ENCODE peak calls at places on chromosome 22, in five cellular contexts. A is K562, D is H1, Q is GM12878, K is SK-N-SH. J is an unnamed sample. For H3K9me3, the result is how much of the 10 kb centered on the place peaks cover.

GRCh38 chr22:23696326-23696851 is 5.6 kb downstream of the RGL4 start:
- DNase-seq in A (no peak), D (no peak), Q (peak), K (no peak), J (no peak)

GRCh38 chr22:43996170-43996980 is 27.7 kb upstream of the PARVB start:
- DNase-seq in A (no peak), D (no peak), Q (peak), K (no peak), J (no peak)

GRCh38 chr22:41762980-41763779 is 37.3 kb upstream of the CCDC134 start:
- DNase-seq in A (peak), D (peak), Q (no peak), K (no peak), J (peak)

GRCh38 chr22:50672041-50672440 is 582 bp upstream of the SHANK3 start:
- DNase-seq in A (peak), D (no peak), Q (no peak), K (no peak), J (no peak)

GRCh38 chr22:32723632-32724031 is 77.9 kb upstream of the TIMP3 start:
- DNase-seq in A (no peak), D (no peak), Q (peak), K (no peak), J (no peak)

GRCh38 chr22:17430298-17430900 is 61.1 kb downstream of the CECR2 start:
- DNase-seq in A (no peak), D (no peak), Q (no peak), K (no peak), J (no peak)

GRCh38 chr22:28017859-28018258 is 98.8 kb upstream of the PITPNB start:
- DNase-seq in A (no peak), D (no peak), Q (no peak), K (no peak), J (no peak)

GRCh38 chr22:37854946-37855345 is 5.7 kb downstream of the EIF3L start:
- DNase-seq in A (no peak), D (no peak), Q (no peak), K (no peak), J (no peak)

GRCh38 chr22:29359469-29359868 is 28.9 kb downstream of the AP1B1 start:
- DNase-seq in A (peak), D (no peak), Q (no peak), K (peak), J (peak)

GRCh38 chr22:36425977-36426523 is 38.3 kb upstream of the MYH9 start:
- DNase-seq in A (peak), D (no peak), Q (no peak), K (peak), J (peak)

GRCh38 chr22:26642465-26643367 is 14.7 kb upstream of the MIAT start:
- DNase-seq in A (peak), D (no peak), Q (no peak), K (no peak), J (no peak)

GRCh38 chr22:36641902-36642640 is 61.5 kb downstream of the CACNG2 start:
- DNase-seq in A (no peak), D (no peak), Q (no peak), K (no peak), J (no peak)

GRCh38 chr22:26534166-26534855 is 22.0 kb upstream of the TFIP11 start:
- DNase-seq in A (no peak), D (no peak), Q (no peak), K (no peak), J (no peak)

GRCh38 chr22:50544078-50544745 is 1.5 kb upstream of the KLHDC7B start:
- DNase-seq in A (no peak), D (no peak), Q (no peak), K (peak), J (no peak)

GRCh38 chr22:20867179-20868099 is 8.6 kb downstream of the SNAP29 start:
- DNase-seq in A (peak), D (no peak), Q (no peak), K (peak), J (peak)

GRCh38 chr22:49768961-49769690 is 58.5 kb downstream of the BRD1 start:
- DNase-seq in A (no peak), D (no peak), Q (no peak), K (peak), J (no peak)

GRCh38 chr22:28017558-28017820 is 98.4 kb upstream of the PITPNB start:
- DNase-seq in A (no peak), D (no peak), Q (no peak), K (no peak), J (no peak)

GRCh38 chr22:37211075-37211852 is 1.0 kb downstream of the SSTR3 start:
- DNase-seq in A (no peak), D (no peak), Q (no peak), K (no peak), J (no peak)

GRCh38 chr22:24516301-24516737 is 21.2 kb downstream of the UPB1 start:
- DNase-seq in A (no peak), D (no peak), Q (no peak), K (no peak), J (peak)

GRCh38 chr22:25165785-25166184 is 33.9 kb upstream of the CRYBB3 start:
- DNase-seq in A (no peak), D (no peak), Q (no peak), K (no peak), J (no peak)

GRCh38 chr22:37218771-37219411 is 6.6 kb upstream of the SSTR3 start:
- DNase-seq in A (no peak), D (no peak), Q (peak), K (no peak), J (no peak)

GRCh38 chr22:43090130-43090789 is 1.1 kb upstream of the TTLL1 start:
- DNase-seq in A (peak), D (no peak), Q (peak), K (peak), J (peak)

GRCh38 chr22:16608931-16609330 is 16.3 kb upstream of the CCT8L2 start:
- DNase-seq in A (peak), D (no peak), Q (no peak), K (no peak), J (no peak)

GRCh38 chr22:49090061-49090852 is 737.4 kb downstream of the BRD1 start:
- DNase-seq in A (no peak), D (no peak), Q (no peak), K (no peak), J (no peak)

GRCh38 chr22:27676545-27677188 is 124.9 kb downstream of the MN1 start:
- DNase-seq in A (no peak), D (no peak), Q (no peak), K (no peak), J (no peak)

GRCh38 chr22:35334010-35334409 is 34.3 kb downstream of the TOM1 start:
- DNase-seq in A (no peak), D (no peak), Q (no peak), K (no peak), J (no peak)

GRCh38 chr22:50114221-50114981 is 24.6 kb downstream of the MOV10L1 start:
- DNase-seq in A (no peak), D (no peak), Q (no peak), K (peak), J (no peak)

GRCh38 chr22:44357962-44358553 is 45.3 kb upstream of the SHISAL1 start:
- DNase-seq in A (no peak), D (no peak), Q (no peak), K (no peak), J (no peak)

GRCh38 chr22:48954781-48955311 is 872.8 kb downstream of the BRD1 start:
- DNase-seq in A (peak), D (no peak), Q (no peak), K (no peak), J (no peak)

GRCh38 chr22:20406686-20407408 is 12.9 kb downstream of the ZNF74 start:
- DNase-seq in A (peak), D (no peak), Q (no peak), K (no peak), J (no peak)

GRCh38 chr22:50262973-50263617 is 1.6 kb upstream of the MAPK12 start:
- DNase-seq in A (no peak), D (no peak), Q (no peak), K (peak), J (no peak)

GRCh38 chr22:43643362-43643761 is 168.7 kb downstream of the EFCAB6 start:
- DNase-seq in A (no peak), D (no peak), Q (no peak), K (no peak), J (no peak)

GRCh38 chr22:50698546-50698945 is 25.9 kb downstream of the SHANK3 start:
- DNase-seq in A (no peak), D (no peak), Q (no peak), K (no peak), J (no peak)

GRCh38 chr22:35893698-35894097 is 134.9 kb downstream of the RBFOX2 start:
- DNase-seq in A (no peak), D (no peak), Q (no peak), K (no peak), J (no peak)

GRCh38 chr22:28822930-28823481 is 22.6 kb upstream of the XBP1 start:
- DNase-seq in A (no peak), D (no peak), Q (no peak), K (no peak), J (peak)

GRCh38 chr22:49930128-49930527 is 11.7 kb downstream of the CRELD2 start:
- DNase-seq in A (no peak), D (no peak), Q (no peak), K (no peak), J (no peak)

GRCh38 chr22:22927196-22927887 is 39.7 kb downstream of the IGLL5 start:
- DNase-seq in A (peak), D (no peak), Q (no peak), K (no peak), J (no peak)

DNA sequence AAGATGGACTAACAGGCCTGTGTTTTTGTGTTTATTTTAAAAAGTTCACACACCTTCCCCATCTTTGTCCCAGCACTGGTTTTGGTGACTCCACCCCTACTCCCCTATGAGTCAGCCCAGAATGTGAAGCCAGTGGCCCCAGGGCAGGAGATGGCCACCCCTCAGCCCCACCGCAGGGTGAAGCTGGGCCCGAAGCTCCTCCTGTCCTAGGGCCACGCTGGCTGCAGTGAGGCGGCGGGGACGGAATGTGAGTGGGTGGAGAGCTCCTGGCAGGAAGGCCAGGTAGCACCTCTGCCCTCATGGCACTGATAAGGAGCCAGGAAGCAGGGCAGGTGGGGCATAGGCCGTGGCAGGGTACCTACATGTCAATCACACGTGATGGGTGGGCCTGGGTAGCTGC is 39.9 kb downstream of the SGSM3 start:
- DNase-seq in A (no peak), D (no peak), Q (no peak), K (no peak), J (no peak)
- TF ChIP-seq POLR2AphosphoS5 in A (no peak), D (peak), Q (peak), K (no peak), J (no peak)

GRCh38 chr22:19330865-19331418 is 39.4 kb upstream of the CLTCL1 start:
- DNase-seq in A (peak), D (no peak), Q (no peak), K (no peak), J (no peak)

GRCh38 chr22:19331474-19331873 is 40.0 kb upstream of the CLTCL1 start:
- DNase-seq in A (no peak), D (no peak), Q (no peak), K (no peak), J (no peak)

GRCh38 chr22:19329454-19329853 is 37.9 kb upstream of the CLTCL1 start:
- DNase-seq in A (peak), D (no peak), Q (no peak), K (no peak), J (no peak)

GRCh38 chr22:19336133-19337075 is 44.9 kb upstream of the CLTCL1 start:
- DNase-seq in A (peak), D (no peak), Q (no peak), K (no peak), J (peak)

GRCh38 chr22:19331975-19332374 is 40.5 kb upstream of the CLTCL1 start:
- DNase-seq in A (peak), D (no peak), Q (no peak), K (no peak), J (no peak)
- H3K9me3 ChIP-seq in A (under half), D (under half), Q (under half), K (under half), J (under half)

DNA sequence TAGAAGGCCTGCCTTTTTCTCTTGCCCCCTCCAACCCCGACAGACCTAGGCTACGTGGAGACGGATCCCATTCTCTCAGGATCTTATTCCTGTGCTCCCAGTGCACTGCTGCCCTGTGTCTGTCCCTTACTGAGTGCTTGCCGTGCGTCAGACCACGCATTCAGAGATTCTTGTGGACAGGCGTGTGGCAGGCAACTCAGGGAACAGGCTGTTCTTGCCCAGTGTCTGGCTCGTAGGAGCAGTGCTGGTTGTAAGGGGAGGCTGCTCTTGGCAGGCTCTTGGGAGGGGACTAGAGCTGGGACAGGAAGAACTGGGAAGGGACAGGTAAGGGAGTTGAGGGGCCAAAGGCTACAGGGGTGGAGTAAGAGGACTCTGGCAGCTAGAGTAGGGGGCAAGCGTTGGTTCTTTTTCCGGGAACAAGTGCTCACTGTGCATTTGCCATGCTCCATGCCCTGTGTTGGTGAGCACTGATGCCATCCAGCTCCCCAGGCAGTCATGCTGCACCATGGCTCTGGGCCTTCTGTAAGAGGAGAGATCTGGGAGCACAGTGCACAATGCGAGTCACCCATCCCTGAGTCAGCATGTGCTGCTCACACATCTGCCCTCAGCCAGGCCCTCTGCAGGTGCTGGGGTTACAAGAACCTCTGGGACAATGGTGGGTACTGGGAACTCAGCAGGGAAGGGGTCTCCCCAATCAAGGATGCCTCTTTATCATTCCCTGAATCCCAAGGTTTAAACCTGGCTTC is 119.1 kb downstream of the TBC1D22A start:
- DNase-seq in A (no peak), D (no peak), Q (no peak), K (no peak), J (no peak)
- TF ChIP-seq TAF1 in A (no peak), D (no peak), Q (no peak), K (no peak), J (no peak)

DNA sequence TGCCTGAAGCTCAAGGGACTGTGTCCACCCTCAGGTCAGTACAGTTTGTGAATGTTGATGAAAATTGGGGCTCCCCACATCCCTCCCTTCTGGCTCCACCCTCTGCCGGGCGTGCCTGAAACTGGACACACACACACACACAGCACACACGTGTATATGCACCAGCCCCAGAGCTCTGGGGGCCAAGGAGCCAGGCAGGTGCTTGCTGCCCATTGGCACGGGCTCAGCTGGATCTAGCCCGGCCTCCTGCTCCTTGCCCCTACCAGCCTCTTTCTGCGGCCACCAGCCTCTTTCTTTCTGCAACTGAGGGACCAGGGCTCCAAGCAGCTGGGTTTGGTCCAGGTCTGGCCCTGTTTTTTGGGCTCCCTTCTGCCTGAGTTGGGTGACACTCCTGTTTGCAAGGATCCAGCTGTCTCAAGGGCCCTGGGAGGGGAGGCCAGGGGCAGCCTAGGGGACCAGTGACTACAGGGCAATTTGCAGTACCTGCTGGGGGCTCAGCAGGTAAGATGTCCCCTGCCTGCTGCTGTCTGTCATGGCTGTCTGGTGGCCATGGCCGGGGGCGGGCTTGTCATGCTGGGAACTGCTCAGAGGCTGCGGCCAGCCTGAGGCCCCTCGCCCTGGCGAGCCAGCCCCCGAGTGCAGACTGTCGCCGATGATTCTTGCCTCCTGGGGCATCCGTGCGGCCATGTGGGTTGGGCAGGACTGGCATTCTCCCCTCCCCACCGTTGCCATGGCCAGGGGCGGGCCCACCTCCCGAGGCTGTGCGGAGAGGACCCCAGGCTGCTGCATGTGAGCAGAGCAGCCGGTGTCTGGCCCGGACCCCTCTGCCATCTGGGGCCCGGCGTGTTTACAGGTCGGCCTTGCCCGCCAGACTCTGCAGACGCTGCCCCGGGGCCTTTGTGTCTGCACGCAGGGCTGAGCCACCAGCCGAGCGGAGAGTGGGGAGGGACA is 51.5 kb upstream of the PPARA start:
- DNase-seq in A (no peak), D (no peak), Q (no peak), K (peak), J (no peak)
- TF ChIP-seq POLR2AphosphoS5 in A (no peak), D (no peak), Q (no peak), K (peak), J (no peak)

GRCh38 chr22:30969532-30970355 is 679 bp downstream of the TUG1 start:
- DNase-seq in A (peak), D (no peak), Q (no peak), K (no peak), J (peak)

GRCh38 chr22:30968015-30968923 is at the start of gene MORC2:
- DNase-seq in A (peak), D (no peak), Q (no peak), K (no peak), J (peak)

GRCh38 chr22:30964858-30965257 is 3.7 kb downstream of the MORC2 start:
- DNase-seq in A (no peak), D (no peak), Q (no peak), K (no peak), J (no peak)

GRCh38 chr22:30968924-30969531 is at the start of gene TUG1:
- DNase-seq in A (peak), D (peak), Q (peak), K (peak), J (peak)

DNA sequence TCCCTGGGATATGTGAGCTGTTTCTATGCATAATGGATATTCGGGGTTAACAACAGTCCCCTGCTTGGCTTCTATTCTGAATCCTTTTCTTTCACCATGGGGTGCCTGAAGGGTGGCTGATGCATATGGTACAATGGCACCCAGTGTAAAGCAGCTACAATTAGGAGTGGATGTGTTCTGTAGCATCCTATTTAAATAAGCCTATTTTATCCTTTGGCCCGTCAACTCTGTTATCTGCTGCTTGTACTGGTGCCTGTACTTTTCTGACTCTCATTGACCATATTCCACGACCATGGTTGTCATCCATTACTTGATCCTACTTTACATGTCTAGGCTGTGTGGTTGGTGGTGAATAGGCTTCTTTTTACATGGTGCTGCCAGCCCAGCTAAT is 1.3 kb downstream of the TUG1 start:
- DNase-seq in A (no peak), D (no peak), Q (no peak), K (no peak), J (no peak)
- H3K9me3 ChIP-seq in A (under half), D (under half), Q (under half), K (under half), J (under half)